ENCODE peak calls at places on chromosomes 1 and 21, in six cellular contexts. N is PC-3, I is HCT116, X is MM.1S, M is SK-N-SH, Q is Karpas-422. A is an unnamed sample. For H3K9me2, the result is how much of the 10 kb centered on the place peaks cover.

GRCh38 chr1:39895731-39896480 is 5.8 kb downstream of the MYCL start:
- DNase-seq in X (no peak), M (no peak), N (no peak), I (no peak), Q (no peak), A (peak)

GRCh38 chr1:164699815-164700491 is 141.0 kb downstream of the PBX1 start:
- DNase-seq in Q (no peak), N (no peak), I (no peak), X (no peak), M (no peak), A (peak)

GRCh38 chr21:38769253-38769780 is 36.4 kb upstream of the ETS2 start:
- DNase-seq in N (peak), I (no peak), X (no peak), M (no peak), Q (no peak), A (peak)

GRCh38 chr1:167623951-167624350 is 6.1 kb upstream of the RCSD1 start:
- DNase-seq in X (no peak), I (no peak), M (no peak), Q (no peak), N (no peak), A (no peak)

GRCh38 chr21:32425628-32426027 is 13.1 kb downstream of the EVA1C start:
- DNase-seq in X (no peak), I (no peak), N (no peak), M (no peak), Q (no peak), A (no peak)

GRCh38 chr1:11487196-11487751 is 8.3 kb downstream of the DISP3 start:
- DNase-seq in I (no peak), Q (no peak), M (no peak), N (no peak), X (no peak), A (no peak)

GRCh38 chr1:160129558-160129957 is 14.0 kb downstream of the ATP1A2 start:
- DNase-seq in N (no peak), Q (no peak), X (no peak), I (no peak), M (no peak), A (no peak)

GRCh38 chr1:245997471-245998258 is 509.4 kb downstream of the SMYD3 start:
- DNase-seq in I (no peak), N (peak), X (no peak), Q (no peak), M (no peak), A (peak)

GRCh38 chr1:167157101-167157500 is 63.2 kb downstream of the STYXL2 start:
- DNase-seq in N (peak), M (no peak), I (no peak), Q (peak), X (no peak), A (no peak)

GRCh38 chr1:60765204-60765603 is 317.2 kb upstream of the NFIA start:
- DNase-seq in M (peak), X (peak), I (peak), Q (peak), N (peak), A (peak)

GRCh38 chr1:156600733-156601121 is 552 bp downstream of the GPATCH4 start:
- DNase-seq in M (no peak), X (peak), I (no peak), Q (peak), N (no peak), A (peak)

GRCh38 chr1:228963795-228964177 is 228.5 kb downstream of the RHOU start:
- DNase-seq in X (no peak), M (no peak), I (no peak), N (no peak), Q (no peak), A (peak)

GRCh38 chr1:4696161-4696745 is 41.8 kb downstream of the AJAP1 start:
- DNase-seq in X (no peak), I (no peak), M (no peak), N (no peak), Q (no peak), A (no peak)

DNA sequence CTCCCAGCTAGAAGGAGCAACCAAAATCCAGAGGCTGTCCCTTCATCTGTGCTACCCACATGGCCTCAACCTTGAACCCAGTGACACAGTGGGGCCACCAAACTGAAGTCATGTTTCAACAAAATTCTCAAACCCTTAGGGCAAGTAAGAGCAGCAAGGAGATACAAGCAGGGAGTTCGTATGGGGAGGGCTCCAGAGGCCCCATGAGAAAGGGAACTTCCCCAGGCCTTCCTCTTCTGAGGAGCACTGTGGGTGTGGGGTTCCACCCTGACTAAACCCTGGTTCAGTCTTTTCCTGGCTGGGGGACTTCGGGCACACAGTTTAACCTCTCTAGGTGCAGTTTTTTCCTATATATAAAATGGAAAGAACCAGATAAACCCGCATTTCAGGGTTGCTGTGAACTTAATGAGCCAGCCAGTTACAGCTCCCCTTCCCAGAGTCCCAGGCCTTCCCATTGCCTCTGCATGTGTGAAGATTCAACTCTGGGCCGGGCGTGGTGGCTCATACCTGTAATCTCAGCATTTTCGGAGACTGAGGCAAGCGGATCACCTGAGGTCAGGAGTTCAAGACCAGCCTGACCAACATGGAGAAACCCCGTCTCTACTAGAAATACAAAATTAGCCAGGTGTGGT is 8.0 kb upstream of the THEMIS2 start:
- DNase-seq in X (no peak), M (no peak), N (peak), Q (no peak), I (no peak), A (peak)
- H3K4me2 ChIP-seq in X (no peak), M (no peak), N (no peak), Q (no peak), I (no peak), A (no peak)

GRCh38 chr1:114037952-114038867 is 58.9 kb downstream of the OLFML3 start:
- DNase-seq in Q (no peak), M (no peak), X (no peak), N (peak), I (no peak), A (no peak)

GRCh38 chr1:114043046-114043445 is 63.8 kb downstream of the OLFML3 start:
- DNase-seq in I (no peak), N (no peak), Q (no peak), X (no peak), M (no peak), A (no peak)

GRCh38 chr1:114040273-114041043 is 61.2 kb downstream of the OLFML3 start:
- DNase-seq in M (no peak), N (no peak), I (no peak), Q (no peak), X (no peak), A (peak)

GRCh38 chr1:114043548-114043947 is 64.3 kb downstream of the OLFML3 start:
- DNase-seq in X (no peak), M (no peak), N (no peak), Q (no peak), I (no peak), A (no peak)
- H3K9me2 ChIP-seq in X (under half), M (under half), N (under half), Q (under half), I (under half), A (under half)

DNA sequence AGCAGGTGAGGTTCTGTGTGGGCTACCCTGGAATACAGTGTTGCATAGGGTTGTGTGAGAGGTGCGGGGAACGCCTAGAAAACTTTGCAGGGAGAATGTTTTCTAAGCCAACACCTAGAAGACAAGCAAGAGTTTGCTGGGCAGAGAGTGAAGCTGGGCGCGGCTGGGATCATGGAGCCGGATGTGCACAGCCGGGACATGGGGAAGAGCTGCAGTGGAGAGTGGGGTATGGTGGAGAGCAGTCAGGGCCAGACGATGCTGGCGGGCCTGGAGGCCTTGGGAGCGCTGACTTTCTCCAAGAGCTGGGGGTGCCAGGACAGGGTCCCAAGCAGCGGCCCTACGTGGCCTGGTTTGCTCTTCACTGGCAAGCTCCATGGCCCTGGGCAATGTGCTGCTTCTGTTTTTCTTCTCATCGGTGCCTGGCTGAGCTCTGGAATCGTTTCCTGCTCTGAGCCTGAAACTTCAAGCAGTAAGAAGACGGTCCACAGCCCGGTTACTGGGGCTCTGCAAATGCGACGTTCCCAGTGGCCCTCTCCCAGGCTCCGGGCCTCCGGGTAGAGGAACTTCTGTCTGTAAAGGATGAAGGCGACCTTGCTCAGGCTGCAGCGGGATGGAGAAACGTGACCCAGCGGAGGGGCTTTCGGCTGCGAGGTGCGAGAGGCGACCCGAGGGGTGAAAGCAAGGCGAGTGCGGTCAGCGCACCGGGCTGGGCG is 51.9 kb upstream of the CD34 start:
- DNase-seq in X (peak), Q (peak), N (no peak), I (no peak), M (peak), A (peak)
- H3K9ac ChIP-seq in X (peak), Q (peak), N (peak), I (peak), M (peak), A (peak)

GRCh38 chr1:77592906-77593305 is 89.6 kb downstream of the ZZZ3 start:
- DNase-seq in Q (no peak), M (no peak), I (no peak), X (no peak), N (no peak), A (no peak)
- H3K4me2 ChIP-seq in Q (no peak), M (no peak), I (no peak), X (no peak), N (no peak), A (no peak)

DNA sequence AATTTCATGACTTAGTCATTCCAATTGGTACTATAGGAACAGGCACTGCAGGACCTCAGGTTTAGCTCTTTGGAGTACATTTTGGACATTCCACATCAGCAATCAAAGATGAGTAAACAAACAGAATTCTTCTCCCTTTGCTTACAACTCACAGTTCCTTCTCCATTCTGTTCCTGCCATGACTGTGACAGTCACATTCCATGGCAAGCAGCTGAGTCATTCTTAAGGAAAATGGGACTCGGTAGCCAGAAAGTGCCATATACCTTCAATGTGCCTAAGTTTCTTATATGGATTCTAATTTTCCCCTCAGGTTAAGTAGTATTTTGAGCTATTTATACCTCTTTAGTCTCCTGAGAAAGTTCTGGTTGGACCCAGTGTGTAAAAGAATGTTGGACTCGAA is 25.6 kb downstream of the CRCT1 start:
- DNase-seq in M (no peak), I (no peak), X (no peak), Q (no peak), N (no peak), A (no peak)
- H3K9me2 ChIP-seq in M (under half), I (under half), X (under half), Q (under half), N (under half), A (under half)

GRCh38 chr1:206512521-206513180 is 5.3 kb downstream of the RASSF5 start:
- DNase-seq in N (peak), Q (no peak), I (no peak), M (no peak), X (no peak), A (no peak)

GRCh38 chr1:206513312-206514111 is 6.2 kb downstream of the RASSF5 start:
- DNase-seq in M (no peak), N (peak), Q (no peak), X (peak), I (no peak), A (peak)

GRCh38 chr1:206509612-206510257 is 2.4 kb downstream of the RASSF5 start:
- DNase-seq in N (no peak), I (no peak), Q (no peak), M (no peak), X (no peak), A (no peak)

GRCh38 chr1:206510371-206510770 is 3.0 kb downstream of the RASSF5 start:
- DNase-seq in I (no peak), N (no peak), Q (no peak), X (no peak), M (no peak), A (no peak)

GRCh38 chr1:206511362-206512064 is 4.2 kb downstream of the RASSF5 start:
- DNase-seq in Q (no peak), N (no peak), X (no peak), I (no peak), M (no peak), A (no peak)
- H3K9ac ChIP-seq in Q (no peak), N (no peak), X (no peak), I (no peak), M (no peak), A (no peak)

A was measured in GM23248.